ENCODE peak calls at places on chromosomes 11 and 22, in nine cellular contexts. Y is AG09309, E is chondrocyte, A is retinal pigment epithelial cell, W is DND-41, V is cardiac fibroblast, F is pancreas, S is fibroblast of pulmonary artery, M is AG09319. T is an unnamed sample.

GRCh38 chr11:68518191-68518590 is 57.6 kb downstream of the PPP6R3 start:
- DNase-seq in A (no peak), F (no peak), V (no peak), M (no peak), Y (no peak), W (no peak), S (no peak), E (no peak), T (no peak)

GRCh38 chr22:45946805-45947600 is 30.0 kb downstream of the WNT7B start:
- DNase-seq in F (peak), S (no peak), M (no peak), A (no peak), Y (no peak), V (no peak), W (no peak), E (no peak), T (no peak)

GRCh38 chr11:35943761-35944502 is at the start of gene LDLRAD3:
- DNase-seq in F (peak), W (no peak), A (peak), S (peak), V (peak), Y (peak), E (peak), M (peak), T (peak)

GRCh38 chr11:113411536-113411935 is 24.0 kb downstream of the ANKK1 start:
- DNase-seq in V (no peak), W (no peak), A (no peak), E (no peak), Y (no peak), F (no peak), S (no peak), M (no peak), T (no peak)

GRCh38 chr11:9003573-9004309 is at the start of gene NRIP3:
- DNase-seq in F (peak), A (no peak), Y (no peak), E (no peak), W (peak), M (no peak), V (peak), S (peak), T (peak)

GRCh38 chr22:46588279-46589140 is 31.7 kb upstream of the GRAMD4 start:
- DNase-seq in F (no peak), W (no peak), V (no peak), S (no peak), E (peak), Y (no peak), A (no peak), M (no peak), T (no peak)

GRCh38 chr11:111819161-111820058 is 52.0 kb downstream of the ALG9 start:
- DNase-seq in E (no peak), M (peak), Y (peak), W (no peak), S (peak), V (peak), F (peak), A (no peak), T (no peak)

GRCh38 chr11:56188602-56189001 is 12.2 kb downstream of the OR5J2 start:
- DNase-seq in S (no peak), M (no peak), F (no peak), Y (no peak), E (no peak), V (no peak), A (no peak), W (no peak), T (no peak)

GRCh38 chr11:134483291-134483690 is 71.2 kb upstream of the B3GAT1 start:
- DNase-seq in E (no peak), F (no peak), A (no peak), V (no peak), W (no peak), M (no peak), S (no peak), Y (no peak), T (no peak)

GRCh38 chr11:55942785-55943392 is 6.7 kb upstream of the OR5I1 start:
- DNase-seq in V (peak), W (no peak), M (no peak), F (no peak), A (no peak), E (no peak), Y (no peak), S (peak), T (peak)

GRCh38 chr22:42780070-42780540 is 59.4 kb upstream of the A4GALT start:
- DNase-seq in F (no peak), V (peak), M (peak), S (peak), W (peak), E (no peak), Y (peak), A (peak), T (peak)

GRCh38 chr11:62545437-62546243 is 966 bp downstream of the AHNAK start:
- DNase-seq in E (peak), F (peak), V (peak), W (peak), A (peak), S (peak), M (peak), Y (peak), T (peak)

GRCh38 chr11:79437981-79438630 is 2.7 kb downstream of the TENM4 start:
- DNase-seq in E (peak), S (no peak), M (no peak), V (peak), F (peak), W (no peak), A (no peak), Y (no peak), T (peak)

GRCh38 chr22:33116846-33117547 is 58.8 kb upstream of the SYN3 start:
- DNase-seq in W (no peak), S (peak), M (no peak), A (no peak), Y (no peak), E (no peak), F (no peak), V (no peak), T (peak)

GRCh38 chr11:56521955-56522354 is 21.1 kb downstream of the OR5M11 start:
- DNase-seq in V (peak), A (no peak), F (no peak), Y (no peak), M (no peak), W (no peak), S (no peak), E (no peak), T (no peak)

GRCh38 chr11:130629039-130629438 is 180.6 kb downstream of the ADAMTS15 start:
- DNase-seq in M (no peak), W (no peak), V (no peak), E (no peak), S (no peak), A (no peak), F (no peak), Y (no peak), T (peak)

GRCh38 chr11:85725510-85726258 is 39.7 kb upstream of the CCDC89 start:
- DNase-seq in V (peak), M (peak), W (no peak), F (no peak), S (peak), Y (peak), A (peak), E (no peak), T (peak)

GRCh38 chr22:31929126-31929928 is 15.0 kb upstream of the YWHAH start:
- DNase-seq in V (no peak), A (no peak), W (no peak), Y (no peak), M (no peak), F (no peak), S (no peak), E (no peak), T (no peak)

GRCh38 chr11:1557904-1558831 is 13.9 kb downstream of the DUSP8 start:
- DNase-seq in E (no peak), V (peak), S (peak), F (peak), W (no peak), Y (peak), A (peak), M (peak), T (peak)

GRCh38 chr11:8257003-8257664 is 6.5 kb downstream of the LMO1 start:
- DNase-seq in F (no peak), W (no peak), Y (no peak), M (no peak), V (no peak), A (no peak), E (no peak), S (no peak), T (peak)

GRCh38 chr11:62266558-62266957 is 3.4 kb upstream of the SCGB2A2 start:
- DNase-seq in M (no peak), V (peak), S (peak), A (no peak), F (no peak), W (no peak), Y (no peak), E (no peak), T (peak)

GRCh38 chr11:7657306-7658025 is 15.8 kb downstream of the CYB5R2 start:
- DNase-seq in A (peak), V (peak), W (no peak), F (no peak), M (peak), E (no peak), Y (no peak), S (peak), T (peak)

GRCh38 chr11:8597182-8597581 is 3.2 kb upstream of the STK33 start:
- DNase-seq in M (no peak), V (peak), E (no peak), S (peak), F (no peak), W (no peak), Y (peak), A (no peak), T (peak)

GRCh38 chr22:33600113-33600512 is 320.2 kb downstream of the LARGE1 start:
- DNase-seq in M (no peak), Y (no peak), V (no peak), S (no peak), A (no peak), F (no peak), E (no peak), W (no peak), T (no peak)

GRCh38 chr11:118873804-118874203 is 9.9 kb upstream of the CXCR5 start:
- DNase-seq in V (no peak), A (no peak), W (no peak), E (no peak), Y (no peak), F (no peak), S (no peak), M (no peak), T (no peak)

GRCh38 chr11:73950869-73951710 is at the start of gene DNAJB13:
- DNase-seq in S (peak), M (no peak), A (no peak), E (no peak), V (peak), Y (no peak), F (no peak), W (peak), T (peak)

GRCh38 chr11:130068546-130068985 is 1.1 kb upstream of the APLP2 start:
- DNase-seq in F (no peak), S (no peak), M (no peak), E (no peak), A (no peak), Y (no peak), W (no peak), V (no peak), T (peak)

GRCh38 chr11:10303558-10304363 is 1.1 kb upstream of the ADM start:
- DNase-seq in F (peak), V (peak), M (no peak), W (no peak), Y (no peak), S (peak), A (no peak), E (no peak), T (peak)

GRCh38 chr11:115220881-115221280 is 283.3 kb downstream of the CADM1 start:
- DNase-seq in E (no peak), F (no peak), M (no peak), V (no peak), W (no peak), Y (no peak), S (no peak), A (no peak), T (no peak)

GRCh38 chr11:128448487-128448886 is 138.9 kb downstream of the ETS1 start:
- DNase-seq in E (no peak), Y (no peak), M (no peak), V (peak), S (peak), F (peak), A (peak), W (no peak), T (peak)
- TF ChIP-seq CTCF in E (no peak), Y (no peak), M (no peak), V (no peak), S (no peak), F (no peak), A (peak), W (no peak), T (peak)

DNA sequence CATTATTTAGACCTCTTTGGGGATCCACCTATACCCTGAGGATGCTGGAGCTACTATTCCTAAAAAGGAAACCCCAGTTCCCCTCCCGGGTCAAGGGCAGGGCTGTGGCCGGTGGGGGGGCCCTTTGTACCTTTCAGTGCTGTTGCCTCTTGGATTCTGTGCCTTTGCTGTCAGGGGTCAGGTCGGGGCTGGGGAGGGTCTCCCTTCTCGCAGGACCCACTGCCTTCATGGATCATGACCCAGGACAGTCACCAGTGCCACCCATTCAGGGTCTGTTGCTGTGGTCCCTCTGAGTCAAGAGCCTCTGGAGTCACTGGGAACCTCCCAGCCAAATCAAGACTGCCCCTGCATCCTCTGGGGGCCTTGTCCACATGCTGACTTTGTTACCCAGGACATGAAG is 78.1 kb upstream of the CCND1 start:
- DNase-seq in F (no peak), V (no peak), E (peak), S (no peak), M (no peak), Y (no peak), W (no peak), A (no peak), T (no peak)
- TF ChIP-seq CTCF in F (no peak), V (no peak), E (no peak), S (no peak), M (no peak), Y (no peak), W (no peak), A (no peak), T (no peak)

DNA sequence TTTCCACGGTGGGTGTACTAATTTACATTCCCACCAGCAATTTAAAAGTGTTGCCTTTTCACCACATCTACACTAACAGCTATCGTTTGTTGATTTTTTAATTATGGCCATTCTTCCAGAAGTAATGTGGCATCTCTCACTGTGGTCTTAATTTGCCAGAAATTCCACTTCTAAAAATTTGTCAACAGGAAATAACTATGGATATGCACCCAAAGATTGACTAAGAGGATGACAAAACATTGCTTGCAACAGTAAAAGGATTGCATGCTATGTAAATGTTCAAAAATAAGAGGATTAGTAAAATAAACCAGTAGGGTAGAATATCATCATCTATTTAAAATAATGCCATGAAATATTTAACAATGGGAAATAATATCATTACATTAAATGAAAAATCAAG is 219.5 kb downstream of the DCDC1 start:
- DNase-seq in W (no peak), V (no peak), E (no peak), A (no peak), F (no peak), Y (no peak), S (no peak), M (no peak), T (no peak)
- TF ChIP-seq CTCF in W (no peak), V (no peak), E (no peak), A (no peak), F (no peak), Y (no peak), S (no peak), M (no peak), T (no peak)

GRCh38 chr22:38153821-38154562 is 27.6 kb downstream of the PLA2G6 start:
- DNase-seq in E (no peak), W (no peak), S (no peak), A (no peak), M (no peak), Y (no peak), V (no peak), F (no peak), T (no peak)
- TF ChIP-seq CTCF in E (peak), W (no peak), S (no peak), A (no peak), M (no peak), Y (no peak), V (no peak), F (no peak), T (no peak)